ENCODE peak calls at places on chromosomes 11 and 22, in nine cellular contexts. S is astrocyte of the spinal cord, H is cerebellar nuclear complex, N is foreskin melanocyte, D is left cardiac atrium, T is transverse colon, K is stomach, X is amniotic epithelial cell, V is RCC 7860. C is an unnamed sample.

GRCh38 chr11:70567680-70568503 is 169.6 kb downstream of the CTTN start:
- DNase-seq in N (peak), X (no peak), H (no peak), S (peak), D (peak), T (peak), K (no peak), V (no peak), C (no peak)

GRCh38 chr11:8333431-8334401 is 70.0 kb upstream of the LMO1 start:
- DNase-seq in N (no peak), H (no peak), D (no peak), V (peak), K (no peak), X (peak), T (no peak), S (no peak), C (no peak)

GRCh38 chr11:69325446-69325845 is 31.5 kb downstream of the MYEOV start:
- DNase-seq in H (no peak), S (no peak), K (peak), T (no peak), D (no peak), X (no peak), N (no peak), V (no peak), C (no peak)

GRCh38 chr11:65857500-65858353 is at the start of gene CFL1:
- DNase-seq in X (peak), S (peak), T (peak), V (peak), H (peak), N (peak), D (peak), K (peak), C (peak)

GRCh38 chr11:33657757-33658156 is 42.9 kb downstream of the C11orf91 start:
- DNase-seq in N (no peak), T (no peak), S (no peak), K (no peak), H (no peak), V (no peak), X (no peak), D (no peak), C (no peak)

GRCh38 chr22:42388130-42388797 is 43.9 kb downstream of the NFAM1 start:
- DNase-seq in S (no peak), V (no peak), D (no peak), T (no peak), X (peak), N (no peak), H (peak), K (no peak), C (no peak)

GRCh38 chr22:44755956-44756361 is 3.6 kb downstream of the ARHGAP8 start:
- DNase-seq in S (no peak), D (no peak), N (no peak), K (peak), T (peak), V (no peak), H (no peak), X (no peak), C (no peak)

GRCh38 chr22:37999640-38000272 is 15.4 kb upstream of the SOX10 start:
- DNase-seq in S (peak), D (no peak), X (peak), N (no peak), K (no peak), V (no peak), T (no peak), H (peak), C (peak)

GRCh38 chr22:20464096-20464614 is 26.5 kb upstream of the SCARF2 start:
- DNase-seq in X (no peak), S (no peak), H (no peak), K (no peak), T (no peak), V (no peak), D (no peak), N (no peak), C (no peak)

GRCh38 chr11:25838918-25839611 is 492.9 kb upstream of the ANO3 start:
- DNase-seq in V (no peak), N (peak), K (no peak), T (no peak), D (no peak), S (no peak), H (no peak), X (no peak), C (no peak)

GRCh38 chr11:63944987-63945386 is 6.2 kb downstream of the NAA40 start:
- DNase-seq in T (peak), D (peak), S (no peak), V (no peak), H (no peak), X (no peak), N (no peak), K (no peak), C (no peak)

GRCh38 chr22:27576815-27577564 is 224.6 kb downstream of the MN1 start:
- DNase-seq in H (no peak), S (peak), D (peak), X (peak), T (no peak), V (no peak), K (no peak), N (no peak), C (peak)

GRCh38 chr11:2899080-2899783 is 13.7 kb upstream of the CDKN1C start:
- DNase-seq in V (no peak), N (peak), S (no peak), T (no peak), D (peak), H (no peak), K (no peak), X (no peak), C (peak)

C was measured in endothelial cell of umbilical vein.